ENCODE peak calls at places on chromosomes 12 and 14, in four cellular contexts. Q is WTC11, J is HepG2, V is HEK293T. U is an unnamed sample.

GRCh38 chr12:131714759-131715158 is 3.9 kb downstream of the SFSWAP start:
- DNase-seq in Q (no peak), J (no peak), V (no peak), U (no peak)

GRCh38 chr12:91057771-91058170 is at the start of gene KERA:
- DNase-seq in Q (no peak), J (no peak), V (no peak), U (no peak)

GRCh38 chr14:64520699-64521098 is 16.1 kb downstream of the ZBTB1 start:
- DNase-seq in Q (no peak), J (no peak), V (no peak), U (no peak)

GRCh38 chr14:56115471-56115870 is 2.7 kb upstream of the PELI2 start:
- DNase-seq in Q (no peak), J (no peak), V (no peak), U (no peak)

GRCh38 chr12:25009511-25010092 is 60.7 kb upstream of the BCAT1 start:
- DNase-seq in Q (no peak), J (no peak), V (no peak), U (no peak)

GRCh38 chr14:29926701-29927595 is 699 bp downstream of the PRKD1 start:
- DNase-seq in Q (peak), J (peak), V (peak), U (peak)

GRCh38 chr12:41942355-41942754 is 202.3 kb downstream of the GXYLT1 start:
- DNase-seq in Q (no peak), J (no peak), V (no peak), U (no peak)

GRCh38 chr12:65170245-65170881 is 980 bp downstream of the LEMD3 start:
- DNase-seq in Q (peak), J (peak), V (peak), U (peak)

GRCh38 chr14:33315721-33316120 is 377.0 kb downstream of the NPAS3 start:
- DNase-seq in Q (no peak), J (no peak), V (no peak), U (no peak)

GRCh38 chr12:122096591-122097149 is 18.1 kb downstream of the MLXIP start:
- DNase-seq in Q (no peak), J (no peak), V (no peak), U (no peak)

GRCh38 chr12:83800022-83800421 is 1112.6 kb downstream of the SLC6A15 start:
- DNase-seq in Q (no peak), J (no peak), V (no peak), U (no peak)

GRCh38 chr12:66403746-66404145 is 101.5 kb downstream of the HELB start:
- DNase-seq in Q (no peak), J (no peak), V (no peak), U (no peak)

GRCh38 chr14:22991852-22992251 is 9.5 kb upstream of the AJUBA start:
- DNase-seq in Q (no peak), J (no peak), V (no peak), U (no peak)
- TF ChIP-seq ELF4 in Q (no peak), J (no peak), V (no peak), U (no peak)

GRCh38 chr12:108820700-108821406 is 36.5 kb downstream of the SSH1 start:
- DNase-seq in Q (no peak), J (no peak), V (no peak), U (no peak)
- TF ChIP-seq ELF4 in Q (no peak), J (no peak), V (no peak), U (no peak)

GRCh38 chr12:26725517-26725916 is 107.5 kb downstream of the ITPR2 start:
- DNase-seq in Q (no peak), J (no peak), V (no peak), U (no peak)

GRCh38 chr12:26721800-26722199 is 111.2 kb downstream of the ITPR2 start:
- DNase-seq in Q (no peak), J (no peak), V (no peak), U (no peak)

GRCh38 chr12:26724309-26724702 is 108.7 kb downstream of the ITPR2 start:
- DNase-seq in Q (no peak), J (no peak), V (no peak), U (no peak)

GRCh38 chr12:26726956-26727355 is 106.0 kb downstream of the ITPR2 start:
- DNase-seq in Q (no peak), J (no peak), V (no peak), U (no peak)

GRCh38 chr12:26723379-26724308 is 109.3 kb downstream of the ITPR2 start:
- DNase-seq in Q (no peak), J (no peak), V (no peak), U (no peak)
- TF ChIP-seq ELF4 in Q (no peak), J (no peak), V (no peak), U (no peak)

DNA sequence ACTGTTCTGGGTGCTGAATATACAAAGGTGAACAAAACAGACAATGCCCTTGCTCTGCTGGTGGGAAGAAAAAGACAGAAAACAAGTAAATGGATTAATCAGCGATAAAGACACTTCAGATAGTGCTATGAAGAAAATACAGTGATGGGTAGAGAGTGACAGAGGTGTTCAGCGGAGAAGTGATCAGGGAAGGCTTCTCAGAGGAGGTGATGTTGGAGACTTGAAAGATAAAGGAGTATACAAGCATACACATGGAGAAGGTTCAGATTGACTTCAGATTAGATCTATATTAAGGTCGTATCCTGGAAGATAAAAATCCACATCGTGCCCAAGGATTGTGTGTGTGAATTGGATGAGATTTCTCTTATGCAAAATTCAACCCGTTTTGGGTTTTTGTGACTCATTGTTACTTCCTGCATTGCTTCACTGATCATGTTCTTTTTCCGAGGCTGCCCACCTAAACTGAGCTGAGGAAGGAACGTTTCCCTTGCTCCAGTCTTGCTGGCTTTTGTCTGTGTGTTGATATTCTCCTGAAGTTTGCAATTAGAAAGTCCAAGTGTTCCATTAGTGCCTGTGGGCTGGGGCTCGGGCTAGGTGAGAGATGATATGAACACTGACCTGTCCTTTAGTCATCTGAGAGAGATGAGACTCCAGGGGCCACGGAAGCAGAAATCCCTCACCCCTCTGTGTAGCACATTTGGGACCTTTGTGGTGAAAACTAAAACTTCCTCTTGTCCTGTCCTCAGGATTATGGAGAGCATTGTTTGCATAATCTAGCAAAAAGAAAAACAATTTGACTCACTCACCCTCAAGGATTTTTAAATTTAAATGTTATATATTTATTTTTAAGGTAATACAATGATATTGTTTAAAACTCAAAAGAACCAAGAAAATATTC is 27.6 kb downstream of the PLXNC1 start:
- DNase-seq in Q (no peak), J (no peak), V (no peak), U (no peak)
- TF ChIP-seq ELF4 in Q (no peak), J (no peak), V (no peak), U (no peak)

DNA sequence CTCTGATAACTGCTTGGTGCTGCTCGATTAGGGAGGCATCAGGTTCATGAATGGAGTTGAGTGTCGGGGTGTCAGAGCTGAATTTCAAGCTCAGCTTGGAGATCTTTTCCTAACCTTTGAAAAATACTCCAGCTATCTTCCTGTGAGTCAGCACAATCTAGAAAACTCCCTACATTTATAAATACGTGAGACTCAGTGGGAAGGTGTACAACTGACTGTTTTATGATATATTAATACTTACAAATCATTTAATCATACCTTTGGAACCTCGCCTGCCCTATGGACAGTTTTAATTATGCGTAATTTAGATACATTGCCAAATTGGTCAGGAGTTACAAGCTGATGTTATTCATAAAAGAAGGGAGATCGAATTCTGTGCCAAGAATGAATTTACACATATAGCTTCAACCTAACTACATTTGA is 961 bp downstream of the CMAS start:
- DNase-seq in Q (no peak), J (no peak), V (no peak), U (no peak)
- TF ChIP-seq ELF4 in Q (no peak), J (no peak), V (no peak), U (no peak)

GRCh38 chr12:116799955-116800354 is 61.8 kb downstream of the RNFT2 start:
- DNase-seq in Q (no peak), J (no peak), V (no peak), U (no peak)
- TF ChIP-seq ELF4 in Q (no peak), J (no peak), V (no peak), U (no peak)